ENCODE peak calls at places on chromosome 16, in ten cellular contexts. C, L, B, R, I, O, V, G, T and S are unnamed samples.
A peak's percentile ranks its signal among the peaks of the same experiment; 100 is the strongest.

GRCh38 chr16:8936421-8936820 is 27.3 kb downstream of the USP7 start:
- DNase-seq in V (peak; percentile 65), G (peak; percentile 63), L (no peak), C (no peak), O (peak; percentile 54), I (peak; percentile 48), R (no peak), B (no peak), T (no peak), S (peak; percentile 17)

GRCh38 chr16:51151435-51151950 is 423 bp upstream of the SALL1 start:
- DNase-seq in C (no peak), V (no peak), G (peak; percentile 81), L (no peak), T (no peak), R (peak; percentile 63), B (no peak), O (peak; percentile 70), I (no peak), S (no peak)

GRCh38 chr16:27769561-27770222 is 219.7 kb downstream of the KATNIP start:
- DNase-seq in L (no peak), C (no peak), R (no peak), V (peak; percentile 59), G (peak; percentile 30), T (no peak), B (no peak), O (peak; percentile 51), I (peak; percentile 82), S (no peak)

GRCh38 chr16:79089735-79090284 is 510.7 kb downstream of the MAF start:
- DNase-seq in C (no peak), B (no peak), O (no peak), V (peak; percentile 1), G (no peak), T (no peak), R (peak; percentile 21), L (no peak), I (no peak), S (no peak)

GRCh38 chr16:74455619-74456289 is 34.5 kb upstream of the CLEC18B start:
- DNase-seq in T (no peak), B (no peak), R (no peak), O (peak; percentile 33), C (no peak), G (no peak), I (no peak), L (no peak), V (peak; percentile 48), S (no peak)

GRCh38 chr16:77273-77806 is 685 bp upstream of the MPG start:
- DNase-seq in T (peak; percentile 66), I (no peak), L (no peak), C (peak; percentile 90), R (peak; percentile 62), O (peak; percentile 61), B (peak; percentile 67), G (no peak), V (peak; percentile 68), S (no peak)

GRCh38 chr16:50207652-50208051 is 54.5 kb downstream of the TENT4B start:
- DNase-seq in R (peak; percentile 33), O (peak; percentile 72), V (peak; percentile 34), C (no peak), I (no peak), G (no peak), B (no peak), L (no peak), T (no peak), S (no peak)

GRCh38 chr16:27625050-27625697 is 75.2 kb downstream of the KATNIP start:
- DNase-seq in C (no peak), T (no peak), O (peak; percentile 26), B (no peak), G (no peak), R (peak; percentile 10), I (no peak), V (no peak), L (no peak), S (no peak)

GRCh38 chr16:56634715-56635440 is 2.4 kb downstream of the MT1M start:
- DNase-seq in V (no peak), I (no peak), T (no peak), L (no peak), O (no peak), B (no peak), C (peak; percentile 49), G (no peak), R (no peak), S (no peak)

GRCh38 chr16:56632848-56633365 is 448 bp downstream of the MT1M start:
- DNase-seq in O (no peak), I (no peak), V (no peak), L (no peak), G (no peak), B (no peak), R (no peak), T (no peak), C (no peak), S (no peak)

GRCh38 chr16:56631832-56632159 is 663 bp upstream of the MT1M start:
- DNase-seq in O (no peak), B (no peak), T (no peak), I (no peak), V (no peak), G (no peak), L (no peak), R (no peak), C (no peak), S (no peak)

GRCh38 chr16:56632160-56632847 is at the start of gene MT1M:
- DNase-seq in R (no peak), O (no peak), I (no peak), B (peak; percentile 82), G (no peak), C (peak; percentile 86), V (no peak), T (peak; percentile 57), L (no peak), S (no peak)

GRCh38 chr16:56633535-56633934 is 1.1 kb downstream of the MT1M start:
- DNase-seq in L (no peak), V (no peak), T (no peak), C (no peak), R (no peak), I (no peak), B (no peak), G (no peak), O (no peak), S (no peak)
- H3K27me3 ChIP-seq in L (no peaks in the 10 kb centered on the region), V (peaks cover 32% of the 10 kb centered on the region), T (peaks cover 42% of the 10 kb centered on the region), C (peaks cover 80% of the 10 kb centered on the region), R (peaks cover 28% of the 10 kb centered on the region), I (peaks cover 49% of the 10 kb centered on the region), B (no peaks in the 10 kb centered on the region), G (peaks cover 96% of the 10 kb centered on the region), O (peaks cover 71% of the 10 kb centered on the region), S (peaks cover 52% of the 10 kb centered on the region)

DNA sequence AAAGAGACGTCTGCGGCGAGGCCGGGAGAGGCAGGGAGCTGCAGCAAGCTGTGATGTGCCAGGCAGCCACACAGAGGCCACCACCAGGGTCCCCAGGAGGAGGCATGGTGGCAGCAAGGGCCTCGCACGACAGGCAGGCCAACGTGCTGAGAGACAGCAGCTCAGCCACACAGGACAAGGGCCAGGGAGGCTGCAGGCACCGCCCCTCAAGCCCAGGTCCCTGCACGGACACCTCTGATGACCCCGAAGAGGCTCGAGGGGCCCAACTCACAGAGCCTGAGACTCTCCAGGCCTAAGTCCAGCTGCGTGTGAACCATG is 5.7 kb downstream of the HAGH start:
- DNase-seq in V (no peak), C (no peak), G (no peak), B (no peak), R (no peak), T (no peak), O (no peak), L (no peak), I (no peak), S (no peak)
- H3K36me3 ChIP-seq in V (peaks cover 6% of the 10 kb centered on the region), C (peaks cover 67% of the 10 kb centered on the region), G (peaks cover 28% of the 10 kb centered on the region), B (peaks cover 67% of the 10 kb centered on the region), R (peaks cover 65% of the 10 kb centered on the region), T (peaks cover 52% of the 10 kb centered on the region), O (peaks cover 16% of the 10 kb centered on the region), L (no peaks in the 10 kb centered on the region), I (peaks cover 1% of the 10 kb centered on the region), S (no peaks in the 10 kb centered on the region)

GRCh38 chr16:54282923-54283734 is 3.5 kb downstream of the IRX3 start:
- DNase-seq in G (no peak), C (peak; percentile 60), V (no peak), B (no peak), R (no peak), T (peak; percentile 22), L (no peak), I (no peak), O (no peak), S (no peak)

GRCh38 chr16:54283735-54284318 is 2.8 kb downstream of the IRX3 start:
- DNase-seq in C (peak; percentile 75), O (no peak), B (no peak), L (no peak), V (no peak), I (no peak), T (no peak), R (no peak), G (no peak), S (no peak)

GRCh38 chr16:54284931-54285413 is 1.6 kb downstream of the IRX3 start:
- DNase-seq in T (peak; percentile 38), I (no peak), B (no peak), V (no peak), R (peak; percentile 19), G (no peak), L (no peak), O (no peak), C (peak; percentile 71), S (no peak)

GRCh38 chr16:54285414-54286066 is 1.0 kb downstream of the IRX3 start:
- DNase-seq in G (no peak), C (peak; percentile 81), I (no peak), B (no peak), R (peak; percentile 27), T (peak; percentile 37), O (no peak), L (no peak), V (no peak), S (no peak)

DNA sequence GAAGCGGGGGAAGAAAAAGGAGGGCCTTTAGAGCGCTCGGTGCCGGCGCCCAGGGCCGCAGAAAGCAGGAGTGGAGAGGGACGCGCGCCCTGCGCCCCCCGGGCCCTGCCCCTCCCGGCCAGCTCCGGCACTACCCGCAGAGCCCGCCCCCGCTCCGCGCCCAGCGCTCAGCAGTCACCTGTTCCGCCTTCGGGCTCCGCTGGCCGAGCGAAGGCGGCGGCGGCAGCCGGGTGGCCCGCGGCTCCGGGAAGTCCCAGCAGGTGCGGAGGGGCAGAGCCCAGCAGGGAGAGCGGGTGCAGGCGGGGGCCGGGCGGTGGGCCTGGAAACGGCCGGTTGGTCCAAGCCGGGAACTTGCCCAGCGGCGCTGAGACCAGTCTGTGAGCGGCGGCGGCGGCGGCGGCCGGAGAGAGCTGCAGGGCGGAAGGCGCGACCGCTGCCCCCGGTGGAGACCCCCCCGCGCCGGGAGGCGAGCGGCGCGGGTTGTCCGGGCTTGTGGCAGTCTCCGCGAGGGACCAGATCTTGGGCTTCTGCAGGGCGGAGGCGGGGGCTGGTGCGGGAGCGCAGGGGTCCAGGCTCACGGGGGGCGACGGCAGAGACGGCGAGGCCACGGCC is 2.2 kb downstream of the IRX3 start:
- DNase-seq in I (no peak), V (no peak), L (no peak), B (no peak), T (peak; percentile 25), G (no peak), R (no peak), C (peak; percentile 75), O (no peak), S (no peak)
- H3K27me3 ChIP-seq in I (peaks cover 63% of the 10 kb centered on the region), V (peaks cover 62% of the 10 kb centered on the region), L (peaks cover 3% of the 10 kb centered on the region), B (no peaks in the 10 kb centered on the region), T (peaks cover 7% of the 10 kb centered on the region), G (peaks cover 84% of the 10 kb centered on the region), R (no peaks in the 10 kb centered on the region), C (peaks cover 100% of the 10 kb centered on the region), O (peaks cover 95% of the 10 kb centered on the region), S (no peaks in the 10 kb centered on the region)

DNA sequence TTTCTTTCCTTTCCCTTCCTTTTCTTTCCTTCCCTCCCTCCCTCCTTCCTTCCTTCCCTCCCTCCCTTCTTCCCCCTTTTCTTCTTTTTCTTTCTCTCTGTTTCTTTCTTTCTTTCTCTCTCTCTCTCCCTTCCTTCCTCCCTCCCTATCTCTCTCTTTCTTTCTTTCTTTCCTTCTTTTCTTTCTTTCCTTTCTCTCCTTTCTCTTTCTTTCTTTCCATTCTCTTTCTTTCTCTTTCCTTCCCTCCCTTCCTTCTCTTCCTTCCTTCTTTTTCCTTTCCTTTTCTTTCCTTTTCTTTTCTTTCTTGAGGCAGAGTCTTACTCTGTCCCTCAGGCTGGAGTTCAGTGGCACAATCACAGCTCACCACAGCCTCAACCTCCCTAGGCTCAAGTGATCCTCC is 31.0 kb downstream of the DEXI start:
- DNase-seq in I (no peak), R (no peak), L (no peak), O (no peak), B (no peak), G (no peak), C (no peak), V (no peak), T (no peak), S (no peak)
- H3K36me3 ChIP-seq in I (no peaks in the 10 kb centered on the region), R (peaks cover 96% of the 10 kb centered on the region), L (no peaks in the 10 kb centered on the region), O (no peaks in the 10 kb centered on the region), B (no peaks in the 10 kb centered on the region), G (no peaks in the 10 kb centered on the region), C (peaks cover 63% of the 10 kb centered on the region), V (no peaks in the 10 kb centered on the region), T (peaks cover 4% of the 10 kb centered on the region), S (no peaks in the 10 kb centered on the region)